ENCODE peak calls at places on chromosomes 4 and X, in five cellular contexts. T, K, F, P and G are unnamed samples.

GRCh38 chr4:56410247-56410646 is 23.0 kb upstream of the AASDH start:
- DNase-seq in T (no peak), K (peak; percentile 88), F (no peak), P (peak; percentile 98), G (peak; percentile 62)

GRCh38 chr4:87853108-87853507 is 20.3 kb downstream of the MEPE start:
- DNase-seq in T (peak; percentile 28), K (no peak), F (peak; percentile 40), P (peak; percentile 70), G (no peak)

GRCh38 chrX:120660638-120661037 is 30.8 kb upstream of the C1GALT1C1 start:
- DNase-seq in T (no peak), K (no peak), F (no peak), P (no peak), G (no peak)

GRCh38 chr4:181858746-181859145 is 384.5 kb upstream of the TENM3 start:
- DNase-seq in T (no peak), K (no peak), F (no peak), P (no peak), G (no peak)

GRCh38 chrX:123964155-123964554 is 2.6 kb downstream of the STAG2 start:
- DNase-seq in T (no peak), K (no peak), F (no peak), P (peak; percentile 29), G (no peak)

GRCh38 chr4:10055871-10056270 is 34.6 kb upstream of the SLC2A9 start:
- DNase-seq in T (no peak), K (no peak), F (no peak), P (peak; percentile 33), G (no peak)

GRCh38 chr4:2141762-2142520 is 82.8 kb downstream of the NAT8L start:
- DNase-seq in T (peak; percentile 23), K (no peak), F (no peak), P (peak; percentile 56), G (no peak)

GRCh38 chrX:124497386-124497785 is 151.0 kb downstream of the SH2D1A start:
- DNase-seq in T (no peak), K (no peak), F (no peak), P (no peak), G (no peak)

GRCh38 chr4:148056879-148057278 is 325.0 kb downstream of the ARHGAP10 start:
- DNase-seq in T (peak; percentile 94), K (peak; percentile 60), F (peak; percentile 53), P (peak; percentile 68), G (peak; percentile 28)

GRCh38 chr4:124092101-124093057 is 620.2 kb downstream of the ANKRD50 start:
- DNase-seq in T (no peak), K (no peak), F (no peak), P (no peak), G (no peak)

GRCh38 chr4:47668810-47669408 is 169.0 kb downstream of the CORIN start:
- DNase-seq in T (peak; percentile 57), K (no peak), F (peak; percentile 34), P (peak; percentile 72), G (peak; percentile 16)

GRCh38 chr4:98125585-98125984 is 17.7 kb downstream of the STPG2 start:
- DNase-seq in T (no peak), K (no peak), F (no peak), P (no peak), G (no peak)

GRCh38 chr4:138007572-138007971 is 234.6 kb downstream of the SLC7A11 start:
- DNase-seq in T (no peak), K (no peak), F (no peak), P (peak; percentile 17), G (no peak)

GRCh38 chr4:78155616-78156105 is 98.5 kb downstream of the FRAS1 start:
- DNase-seq in T (no peak), K (no peak), F (no peak), P (peak; percentile 57), G (no peak)

GRCh38 chr4:114132830-114133229 is 153.4 kb upstream of the ARSJ start:
- DNase-seq in T (peak; percentile 9), K (no peak), F (no peak), P (peak; percentile 10), G (no peak)

GRCh38 chr4:110268790-110269189 is 70.4 kb upstream of the ELOVL6 start:
- DNase-seq in T (no peak), K (no peak), F (no peak), P (no peak), G (no peak)

GRCh38 chr4:52051213-52051614 is at the start of gene SPATA18:
- DNase-seq in T (peak; percentile 9), K (no peak), F (peak; percentile 52), P (peak; percentile 25), G (no peak)

GRCh38 chrX:139642241-139642927 is 65.6 kb downstream of the MCF2 start:
- DNase-seq in T (no peak), K (no peak), F (no peak), P (peak; percentile 6), G (no peak)

GRCh38 chr4:55609393-55609821 is 17.4 kb upstream of the PDCL2 start:
- DNase-seq in T (peak; percentile 2), K (peak; percentile 97), F (no peak), P (peak; percentile 33), G (no peak)

GRCh38 chr4:4859010-4859798 is at the start of gene MSX1:
- DNase-seq in T (peak; percentile 88), K (no peak), F (peak; percentile 89), P (peak; percentile 87), G (peak; percentile 80)

GRCh38 chr4:34771632-34772031 is 1472.7 kb downstream of the ARAP2 start:
- DNase-seq in T (no peak), K (no peak), F (no peak), P (no peak), G (no peak)

GRCh38 chrX:86051741-86052140 is 4.4 kb upstream of the CHM start:
- DNase-seq in T (no peak), K (no peak), F (no peak), P (no peak), G (no peak)

GRCh38 chr4:101307901-101308300 is 39.4 kb downstream of the PPP3CA start:
- DNase-seq in T (no peak), K (peak; percentile 10), F (no peak), P (no peak), G (no peak)

GRCh38 chr4:153257151-153257620 is 52.9 kb downstream of the TRIM2 start:
- DNase-seq in T (peak; percentile 33), K (no peak), F (peak; percentile 39), P (peak; percentile 66), G (no peak)

GRCh38 chr4:113869743-113870375 is 108.3 kb upstream of the CAMK2D start:
- DNase-seq in T (peak; percentile 74), K (peak; percentile 42), F (peak; percentile 33), P (no peak), G (no peak)

GRCh38 chr4:7828011-7828720 is 111.5 kb downstream of the AFAP1 start:
- DNase-seq in T (peak; percentile 59), K (peak; percentile 87), F (peak; percentile 66), P (peak; percentile 100), G (no peak)

GRCh38 chr4:88204882-88205281 is 46.4 kb upstream of the ABCG2 start:
- DNase-seq in T (no peak), K (no peak), F (no peak), P (peak; percentile 26), G (no peak)

GRCh38 chr4:15525080-15525479 is 55.4 kb downstream of the CC2D2A start:
- DNase-seq in T (no peak), K (peak; percentile 91), F (no peak), P (no peak), G (peak; percentile 2)

GRCh38 chrX:68994135-68994882 is 165.5 kb downstream of the EFNB1 start:
- DNase-seq in T (no peak), K (no peak), F (no peak), P (no peak), G (no peak)

GRCh38 chr4:82851902-82852750 is 38.8 kb downstream of the SEC31A start:
- DNase-seq in T (peak; percentile 44), K (no peak), F (peak; percentile 15), P (peak; percentile 60), G (no peak)

GRCh38 chr4:38202223-38202622 is 242.0 kb downstream of the PTTG2 start:
- DNase-seq in T (no peak), K (no peak), F (no peak), P (no peak), G (no peak)

GRCh38 chrX:65607070-65607742 is 60.2 kb upstream of the MSN start:
- DNase-seq in T (peak; percentile 35), K (peak; percentile 59), F (no peak), P (peak; percentile 24), G (no peak)

GRCh38 chr4:58413849-58414248 is 1303.7 kb upstream of the IGFBP7 start:
- DNase-seq in T (no peak), K (no peak), F (no peak), P (no peak), G (no peak)
- TF ChIP-seq CTCF in T (no peak), K (no peak), F (no peak), P (no peak), G (no peak)

DNA sequence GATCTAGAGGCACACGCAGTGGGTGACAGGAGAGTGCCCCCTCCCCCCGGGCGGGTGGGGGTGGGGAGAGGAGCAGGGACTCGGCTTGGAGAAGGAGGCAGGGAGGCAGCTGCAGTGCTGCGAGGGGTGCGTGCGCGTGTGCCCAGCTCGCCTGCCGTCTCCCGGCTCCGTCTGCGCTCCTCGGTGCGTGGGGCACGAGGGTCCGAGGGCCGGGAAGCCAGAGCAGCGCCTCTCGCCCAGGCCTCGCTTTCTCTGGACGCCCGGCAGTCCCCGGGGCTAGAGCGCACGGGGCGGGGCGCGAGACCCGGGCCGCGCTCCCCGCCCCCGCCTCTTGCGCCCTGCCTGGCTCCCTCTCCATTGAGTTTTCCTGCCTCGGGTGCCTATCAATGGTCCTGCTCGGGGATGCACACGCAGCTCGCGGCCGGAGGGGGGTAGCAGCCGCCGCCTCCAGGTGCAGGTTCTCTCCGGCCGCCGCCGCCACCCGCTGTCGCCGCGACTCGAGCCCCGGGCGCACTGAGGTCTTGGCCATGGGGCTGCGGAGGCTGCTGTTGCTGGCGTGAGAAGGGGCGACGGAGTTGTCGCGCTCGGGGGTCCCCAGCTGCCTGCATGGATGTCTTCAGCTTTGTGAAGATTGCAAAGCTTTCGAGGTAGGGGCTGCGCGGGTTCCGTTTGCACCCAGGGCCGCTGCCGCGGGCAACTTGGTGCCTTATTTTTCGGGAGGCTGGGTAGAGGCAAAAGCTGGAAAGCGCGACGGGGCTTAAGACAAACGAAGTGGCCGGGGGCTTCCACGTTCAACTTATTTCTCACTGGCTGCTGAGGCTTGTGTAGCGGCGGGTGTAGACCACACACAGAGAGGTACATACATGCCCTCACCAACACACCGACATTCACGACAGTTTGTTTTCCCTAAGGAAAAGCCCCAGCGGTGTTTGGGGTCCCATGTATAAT is at the start of gene FRMPD4:
- DNase-seq in T (no peak), K (no peak), F (no peak), P (peak; percentile 57), G (no peak)
- TF ChIP-seq CTCF in T (no peak), K (peak; percentile 55), F (no peak), P (peak; percentile 37), G (no peak)

GRCh38 chrX:131795442-131796229 is 227.5 kb upstream of the STK26 start:
- DNase-seq in T (no peak), K (no peak), F (no peak), P (no peak), G (no peak)

GRCh38 chrX:131792356-131792749 is 230.7 kb upstream of the STK26 start:
- DNase-seq in T (peak; percentile 47), K (no peak), F (no peak), P (no peak), G (no peak)

GRCh38 chrX:131789664-131790063 is 233.4 kb upstream of the STK26 start:
- DNase-seq in T (peak; percentile 32), K (no peak), F (peak; percentile 36), P (no peak), G (no peak)

GRCh38 chrX:131791608-131792355 is 231.3 kb upstream of the STK26 start:
- DNase-seq in T (no peak), K (no peak), F (no peak), P (no peak), G (no peak)

GRCh38 chrX:131792789-131793462 is 230.2 kb upstream of the STK26 start:
- DNase-seq in T (peak; percentile 65), K (no peak), F (no peak), P (no peak), G (no peak)
- TF ChIP-seq CTCF in T (no peak), K (no peak), F (no peak), P (no peak), G (no peak)

GRCh38 chr4:102501635-102502382 is 650 bp downstream of the NFKB1 start:
- DNase-seq in T (peak; percentile 88), K (peak; percentile 70), F (peak; percentile 69), P (peak; percentile 82), G (peak; percentile 73)
- TF ChIP-seq CTCF in T (no peak), K (no peak), F (no peak), P (no peak), G (no peak)